ENCODE peak calls at places on chromosome 1, in six cellular contexts. A, R, Y, Z, O and Q are unnamed samples.

GRCh38 chr1:197437891-197438853 is 170.1 kb downstream of the CRB1 start:
- DNase-seq in A (peak; percentile 56), R (no peak), Y (no peak), Z (no peak), O (no peak), Q (no peak)

GRCh38 chr1:48526045-48526714 is 54.2 kb upstream of the SPATA6 start:
- DNase-seq in A (peak; percentile 70), R (peak; percentile 29), Y (no peak), Z (no peak), O (no peak), Q (no peak)

GRCh38 chr1:56551691-56552090 is 27.7 kb downstream of the PLPP3 start:
- DNase-seq in A (no peak), R (no peak), Y (no peak), Z (no peak), O (no peak), Q (no peak)

GRCh38 chr1:94382163-94382562 is 36.0 kb upstream of the ABCD3 start:
- DNase-seq in A (no peak), R (peak; percentile 83), Y (no peak), Z (no peak), O (no peak), Q (peak; percentile 34)

GRCh38 chr1:110196917-110197782 is 13.0 kb upstream of the KCNC4 start:
- DNase-seq in A (peak; percentile 45), R (no peak), Y (peak; percentile 88), Z (no peak), O (peak; percentile 25), Q (no peak)

GRCh38 chr1:47433453-47434050 is 4.3 kb upstream of the FOXD2 start:
- DNase-seq in A (no peak), R (no peak), Y (no peak), Z (no peak), O (no peak), Q (no peak)

GRCh38 chr1:53578358-53578757 is 119.2 kb downstream of the DMRTB1 start:
- DNase-seq in A (no peak), R (no peak), Y (no peak), Z (no peak), O (no peak), Q (no peak)

GRCh38 chr1:15618685-15619525 is 1.6 kb downstream of the DDI2 start:
- DNase-seq in A (peak; percentile 75), R (peak; percentile 58), Y (no peak), Z (no peak), O (no peak), Q (peak; percentile 57)

GRCh38 chr1:197911172-197911856 is 5.9 kb upstream of the LHX9 start:
- DNase-seq in A (no peak), R (no peak), Y (no peak), Z (no peak), O (no peak), Q (no peak)

GRCh38 chr1:168970945-168971799 is 135.3 kb upstream of the ATP1B1 start:
- DNase-seq in A (no peak), R (no peak), Y (no peak), Z (no peak), O (no peak), Q (no peak)

GRCh38 chr1:179925906-179926305 is 28.7 kb upstream of the CEP350 start:
- DNase-seq in A (no peak), R (no peak), Y (no peak), Z (no peak), O (no peak), Q (no peak)

GRCh38 chr1:25425098-25426085 is 4.8 kb upstream of the RHCE start:
- DNase-seq in A (no peak), R (no peak), Y (no peak), Z (no peak), O (no peak), Q (peak; percentile 96)

GRCh38 chr1:91278754-91279153 is 125.9 kb downstream of the HFM1 start:
- DNase-seq in A (peak; percentile 53), R (no peak), Y (no peak), Z (no peak), O (no peak), Q (no peak)

GRCh38 chr1:16614361-16615252 is 1.2 kb upstream of the NBPF1 start:
- DNase-seq in A (no peak), R (peak; percentile 16), Y (no peak), Z (no peak), O (peak; percentile 17), Q (no peak)

GRCh38 chr1:173960625-173961024 is 43.5 kb upstream of the SERPINC1 start:
- DNase-seq in A (peak; percentile 12), R (no peak), Y (no peak), Z (no peak), O (no peak), Q (no peak)

GRCh38 chr1:10692401-10693021 is 103.9 kb downstream of the CASZ1 start:
- DNase-seq in A (no peak), R (peak; percentile 61), Y (peak; percentile 81), Z (no peak), O (peak; percentile 44), Q (no peak)

GRCh38 chr1:35014486-35014885 is 17.3 kb downstream of the ZMYM6 start:
- DNase-seq in A (no peak), R (no peak), Y (no peak), Z (no peak), O (no peak), Q (no peak)

GRCh38 chr1:185565314-185565713 is 168.9 kb upstream of the HMCN1 start:
- DNase-seq in A (peak; percentile 69), R (peak; percentile 29), Y (no peak), Z (no peak), O (no peak), Q (peak; percentile 84)